ENCODE peak calls at places on chromosomes 4 and X, in seven cellular contexts. J is MCF 10A, D is tibial artery, L is lung, R is mesothelial cell of epicardium, O is lower lobe of right lung, V is CD14-positive monocyte. U is an unnamed sample.

GRCh38 chr4:19879330-19879729 is 372.4 kb upstream of the SLIT2 start:
- DNase-seq in O (no peak), R (no peak), J (no peak), D (no peak), L (no peak), V (no peak), U (no peak)

GRCh38 chrX:137742846-137743245 is 176.9 kb downstream of the ZIC3 start:
- DNase-seq in V (no peak), D (no peak), O (no peak), L (no peak), J (no peak), R (no peak), U (no peak)

GRCh38 chr4:5773271-5773555 is 62.2 kb downstream of the EVC start:
- DNase-seq in R (no peak), O (no peak), L (no peak), J (peak), V (no peak), D (no peak), U (no peak)

GRCh38 chr4:173448919-173449641 is 50.2 kb upstream of the SCRG1 start:
- DNase-seq in R (no peak), O (no peak), L (no peak), V (no peak), J (no peak), D (no peak), U (no peak)

GRCh38 chr4:147547314-147548056 is 66.6 kb downstream of the EDNRA start:
- DNase-seq in D (no peak), J (peak), V (no peak), O (no peak), R (no peak), L (no peak), U (no peak)

GRCh38 chrX:101740642-101741041 is 81.0 kb upstream of the ARMCX2 start:
- DNase-seq in J (no peak), L (no peak), D (no peak), V (no peak), R (no peak), O (no peak), U (no peak)

GRCh38 chr4:650461-650860 is 23.6 kb downstream of the ATP5ME start:
- DNase-seq in V (no peak), O (peak), R (no peak), L (no peak), J (no peak), D (no peak), U (no peak)

GRCh38 chrX:121146059-121146628 is 98.7 kb downstream of the GLUD2 start:
- DNase-seq in J (peak), V (no peak), O (no peak), L (no peak), D (no peak), R (no peak), U (no peak)

GRCh38 chr4:185587444-185588161 is 52.3 kb upstream of the PDLIM3 start:
- DNase-seq in L (no peak), R (peak), O (no peak), V (no peak), J (no peak), D (no peak), U (peak)

GRCh38 chrX:27976284-27976683 is 5.0 kb downstream of the DCAF8L1 start:
- DNase-seq in L (no peak), J (no peak), V (no peak), D (no peak), O (no peak), R (no peak), U (no peak)

GRCh38 chrX:129738466-129739308 is at the start of gene XPNPEP2:
- DNase-seq in J (no peak), D (no peak), R (peak), O (no peak), L (no peak), V (no peak), U (no peak)

GRCh38 chrX:131830400-131831184 is 192.5 kb upstream of the STK26 start:
- DNase-seq in L (peak), V (peak), O (peak), R (peak), D (peak), J (peak), U (peak)

GRCh38 chr4:10024303-10024702 is 3.0 kb upstream of the SLC2A9 start:
- DNase-seq in D (peak), L (no peak), J (no peak), R (no peak), V (peak), O (no peak), U (no peak)

GRCh38 chr4:168882650-168883233 is 127.3 kb downstream of the CBR4 start:
- DNase-seq in O (no peak), V (peak), J (peak), D (peak), L (no peak), R (no peak), U (no peak)

GRCh38 chr4:167622481-167623240 is 388.4 kb upstream of the SPOCK3 start:
- DNase-seq in L (no peak), O (no peak), R (peak), J (peak), V (no peak), D (no peak), U (peak)

GRCh38 chr4:176583278-176583677 is 209.4 kb downstream of the VEGFC start:
- DNase-seq in L (no peak), J (no peak), O (no peak), D (no peak), V (no peak), R (no peak), U (no peak)

GRCh38 chrX:11537141-11537540 is 128.6 kb downstream of the ARHGAP6 start:
- DNase-seq in L (no peak), R (no peak), V (no peak), J (no peak), O (no peak), D (no peak), U (no peak)

GRCh38 chrX:111254896-111255693 is 15.2 kb downstream of the CAPN6 start:
- DNase-seq in L (no peak), O (no peak), R (no peak), D (no peak), J (peak), V (no peak), U (no peak)

GRCh38 chr4:80098635-80099034 is 25.6 kb upstream of the ANTXR2 start:
- DNase-seq in V (no peak), L (no peak), D (no peak), R (no peak), O (no peak), J (no peak), U (no peak)

GRCh38 chrX:103347682-103348397 is 8.5 kb upstream of the TCEAL9 start:
- DNase-seq in L (no peak), D (no peak), J (no peak), V (no peak), O (no peak), R (no peak), U (no peak)
- TF ChIP-seq CTCF in L (no peak), D (no peak), J (no peak), V (no peak), O (no peak), R (no peak), U (no peak)

DNA sequence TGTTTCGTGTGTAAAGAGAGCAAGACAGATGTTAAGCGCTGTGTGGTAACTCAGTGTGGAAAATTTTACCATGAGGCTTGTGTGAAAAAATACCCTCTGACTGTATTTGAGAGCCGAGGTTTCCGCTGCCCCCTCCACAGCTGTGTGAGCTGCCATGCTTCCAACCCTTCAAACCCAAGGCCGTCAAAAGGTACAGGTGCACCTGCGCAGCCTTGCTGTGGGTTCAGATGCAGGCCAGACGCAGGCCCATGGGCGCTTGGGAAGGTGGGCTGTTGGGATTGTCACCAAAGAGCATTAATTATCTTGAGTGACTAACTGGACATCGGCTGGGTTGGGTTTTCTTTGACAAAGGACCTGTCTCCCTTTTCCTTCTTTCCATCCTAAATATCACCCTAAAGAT is 55.4 kb downstream of the NELFA start:
- DNase-seq in O (no peak), D (no peak), R (no peak), V (no peak), J (no peak), L (no peak), U (no peak)
- TF ChIP-seq CTCF in O (no peak), D (no peak), R (no peak), V (no peak), J (no peak), L (no peak), U (no peak)

GRCh38 chrX:5829060-5829459 is 399.6 kb downstream of the NLGN4X start:
- DNase-seq in R (no peak), O (no peak), D (no peak), J (no peak), L (no peak), V (no peak), U (no peak)
- TF ChIP-seq CTCF in R (no peak), O (no peak), D (no peak), J (no peak), L (no peak), V (no peak), U (no peak)

DNA sequence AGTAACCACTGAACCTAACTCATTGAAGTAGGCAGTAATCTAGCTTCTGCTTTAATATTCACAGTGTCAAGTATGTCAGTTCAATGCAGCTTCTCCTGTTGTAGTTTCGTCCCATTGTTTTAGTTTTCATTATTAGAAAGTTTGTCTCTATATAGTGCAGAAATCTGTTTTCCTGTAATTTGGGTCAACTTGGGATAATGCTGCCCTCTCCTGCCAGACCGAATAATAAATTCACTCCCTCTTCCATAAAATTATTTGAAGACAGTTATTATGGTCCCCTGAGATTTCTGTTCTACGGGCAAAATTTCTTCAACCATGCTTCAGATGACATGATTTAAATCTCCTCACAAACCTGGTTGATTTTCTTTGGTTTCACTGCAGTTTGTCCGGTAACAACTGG is 4.6 kb upstream of the LUZP4 start:
- DNase-seq in D (no peak), V (no peak), R (no peak), L (no peak), J (no peak), O (no peak), U (no peak)
- TF ChIP-seq CTCF in D (peak), V (no peak), R (no peak), L (no peak), J (peak), O (no peak), U (no peak)

GRCh38 chr4:38950734-38951133 is 81.5 kb downstream of the TMEM156 start:
- DNase-seq in D (no peak), R (no peak), J (no peak), V (no peak), L (no peak), O (no peak), U (no peak)
- TF ChIP-seq CTCF in D (no peak), R (no peak), J (no peak), V (no peak), L (no peak), O (no peak), U (no peak)